ENCODE peak calls at places on chromosomes 4 and X, in four cellular contexts. Z is amniotic stem cell, U is T-helper 1 cell, O is GF-D8. K is an unnamed sample.

GRCh38 chr4:146675171-146675570 is 36.5 kb downstream of the POU4F2 start:
- DNase-seq in O (no peak), Z (no peak), U (no peak), K (no peak)

GRCh38 chr4:8151165-8151650 is 7.4 kb downstream of the ABLIM2 start:
- DNase-seq in Z (no peak), O (no peak), U (no peak), K (no peak)

GRCh38 chr4:77800483-77801259 is 18.5 kb downstream of the CNOT6L start:
- DNase-seq in Z (no peak), O (no peak), U (no peak), K (no peak)

GRCh38 chr4:85508654-85509053 is 33.7 kb downstream of the ARHGAP24 start:
- DNase-seq in O (no peak), U (no peak), Z (no peak), K (no peak)

GRCh38 chr4:24743931-24744330 is 51.4 kb upstream of the SOD3 start:
- DNase-seq in U (no peak), O (no peak), Z (no peak), K (no peak)

GRCh38 chr4:71375494-71375893 is 36.7 kb downstream of the SLC4A4 start:
- DNase-seq in Z (no peak), O (no peak), U (no peak), K (no peak)

GRCh38 chr4:164526916-164527315 is 227.0 kb upstream of the SMIM31 start:
- DNase-seq in Z (no peak), U (no peak), O (no peak), K (no peak)

GRCh38 chr4:115028682-115029385 is 84.6 kb downstream of the NDST4 start:
- DNase-seq in Z (no peak), O (no peak), U (no peak), K (no peak)

GRCh38 chr4:5435201-5435600 is 273.2 kb downstream of the EVC2 start:
- DNase-seq in Z (no peak), O (no peak), U (no peak), K (no peak)

GRCh38 chrX:154714925-154715324 is 36.0 kb downstream of the GAB3 start:
- DNase-seq in O (no peak), Z (peak; percentile 0), U (peak; percentile 20), K (peak; percentile 13)

GRCh38 chrX:17741123-17741511 is 3.8 kb downstream of the SCML1 start:
- DNase-seq in U (no peak), O (no peak), Z (no peak), K (no peak)

GRCh38 chr4:168995537-168996295 is 14.3 kb downstream of the CBR4 start:
- DNase-seq in O (no peak), Z (no peak), U (no peak), K (no peak)

GRCh38 chr4:2263701-2264321 is 1.9 kb upstream of the MXD4 start:
- DNase-seq in U (no peak), O (no peak), Z (no peak), K (no peak)

K was measured in D721Med.